ENCODE peak calls at places on chromosomes 13 and 19, in ten cellular contexts. E is RWPE1, L is progenitor cell of endocrine pancreas, V is upper lobe of right lung, X is heart right ventricle, T is transverse colon, Z is breast epithelium, O is GM20000, H is WTC11, W is right lobe of liver. R is an unnamed sample.

GRCh38 chr13:81304121-81304659 is 963.3 kb upstream of the SPRY2 start:
- DNase-seq in Z (no peak), L (no peak), V (no peak), X (no peak), H (no peak), W (no peak), O (no peak), E (no peak), T (no peak), R (no peak)

GRCh38 chr13:34833562-34834182 is 108.4 kb upstream of the NBEA start:
- DNase-seq in L (no peak), H (peak; percentile 51), X (no peak), W (no peak), E (no peak), O (no peak), T (no peak), V (no peak), Z (no peak), R (no peak)

GRCh38 chr13:68046900-68047299 is 816.8 kb upstream of the PCDH9 start:
- DNase-seq in O (no peak), X (no peak), T (no peak), V (no peak), L (no peak), H (no peak), Z (no peak), E (no peak), W (no peak), R (no peak)

GRCh38 chr13:29922896-29923295 is 72.5 kb upstream of the UBL3 start:
- DNase-seq in T (no peak), L (no peak), X (no peak), E (no peak), V (no peak), O (no peak), Z (no peak), H (no peak), W (no peak), R (no peak)

GRCh38 chr13:49653478-49653877 is 25.2 kb downstream of the ARL11 start:
- DNase-seq in T (no peak), V (no peak), O (no peak), L (no peak), W (no peak), E (no peak), H (no peak), Z (no peak), X (no peak), R (no peak)

GRCh38 chr13:108877300-108877699 is 247.9 kb downstream of the MYO16 start:
- DNase-seq in Z (no peak), T (no peak), E (peak; percentile 15), X (no peak), O (no peak), L (no peak), H (no peak), W (no peak), V (no peak), R (no peak)

GRCh38 chr13:30159446-30159839 is 147.9 kb downstream of the KATNAL1 start:
- DNase-seq in X (no peak), T (no peak), E (peak; percentile 13), O (peak; percentile 59), L (no peak), W (no peak), V (no peak), H (no peak), Z (no peak), R (no peak)

GRCh38 chr13:36430247-36431203 is 1.8 kb upstream of the CCNA1 start:
- DNase-seq in T (no peak), O (no peak), W (no peak), Z (no peak), X (peak; percentile 19), H (peak; percentile 38), E (no peak), V (no peak), L (no peak), R (no peak)

GRCh38 chr13:25249001-25249543 is 38.2 kb downstream of the MTMR6 start:
- DNase-seq in T (no peak), H (peak; percentile 23), O (peak; percentile 24), W (no peak), Z (no peak), E (no peak), L (no peak), X (no peak), V (no peak), R (no peak)

GRCh38 chr19:50203281-50204080 is at the start of gene MYH14:
- DNase-seq in X (peak; percentile 85), W (peak; percentile 95), T (peak; percentile 93), Z (peak; percentile 95), V (peak; percentile 96), H (peak; percentile 96), L (peak; percentile 93), O (no peak), E (peak; percentile 92), R (peak; percentile 70)

GRCh38 chr19:8000298-8001038 is 5.0 kb downstream of the ELAVL1 start:
- DNase-seq in H (no peak), X (no peak), V (no peak), T (no peak), Z (no peak), L (no peak), E (no peak), W (peak; percentile 94), O (no peak), R (no peak)

GRCh38 chr19:31974290-31974689 is 371.1 kb upstream of the ZNF507 start:
- DNase-seq in T (no peak), W (no peak), L (no peak), H (no peak), X (no peak), Z (no peak), E (no peak), O (no peak), V (no peak), R (no peak)

GRCh38 chr19:53865918-53866696 is 1.6 kb upstream of the MYADM start:
- DNase-seq in L (no peak), H (peak; percentile 74), T (peak; percentile 81), E (peak; percentile 38), X (peak; percentile 81), W (peak; percentile 70), V (peak; percentile 82), O (peak; percentile 69), Z (peak; percentile 62), R (peak; percentile 91)

GRCh38 chr19:39509233-39509632 is 5.7 kb upstream of the SELENOV start:
- DNase-seq in O (no peak), Z (no peak), W (no peak), E (no peak), V (no peak), H (no peak), L (no peak), X (no peak), T (no peak), R (no peak)

DNA sequence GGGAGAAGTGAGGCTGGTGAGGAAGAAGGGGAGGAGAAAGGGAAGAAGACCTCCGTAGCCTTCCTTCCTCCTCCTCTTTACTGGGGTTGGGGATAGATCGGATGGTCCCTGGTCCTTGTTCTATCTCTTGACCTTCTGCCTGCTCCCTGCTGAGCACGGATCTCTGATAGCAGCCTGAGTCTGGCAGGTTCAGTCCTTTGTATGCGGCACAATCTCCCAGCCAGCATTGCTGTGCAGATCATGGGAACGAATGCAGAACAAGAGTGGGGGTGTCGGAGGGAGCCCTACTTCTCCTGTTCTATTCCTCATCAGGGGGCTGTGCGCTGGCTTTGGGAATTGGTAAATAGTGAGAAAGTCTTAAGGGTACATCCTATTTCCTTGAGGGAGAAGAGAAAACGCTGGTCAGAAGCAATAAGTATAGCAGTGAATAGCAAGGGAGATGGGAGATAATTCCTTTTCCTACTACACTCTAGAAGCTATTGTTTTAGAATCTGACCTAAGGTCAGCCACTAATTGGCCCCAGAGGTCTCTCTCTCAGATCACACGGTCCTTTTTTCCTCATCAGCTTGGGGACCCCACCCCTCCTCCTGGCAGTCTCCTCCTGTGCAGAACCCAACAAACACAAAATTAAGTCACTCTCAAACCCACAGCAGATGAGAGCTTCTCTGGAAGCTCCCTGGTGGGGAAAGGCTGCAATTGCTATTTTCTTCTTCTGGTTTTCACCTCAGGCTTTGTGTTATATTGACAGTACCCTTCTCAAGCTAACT is 41.0 kb downstream of the KL start:
- DNase-seq in E (no peak), L (no peak), T (no peak), V (no peak), X (peak; percentile 20), O (peak; percentile 46), W (no peak), H (no peak), Z (no peak), R (no peak)
- TF ChIP-seq CTCF in E (no peak), L (peak; percentile 56), T (peak; percentile 14), V (peak; percentile 36), X (peak; percentile 49), O (no peak), W (peak; percentile 5), H (peak; percentile 25), Z (peak; percentile 39), R (peak; percentile 69)

GRCh38 chr19:4580021-4580901 is 20.8 kb upstream of the SEMA6B start:
- DNase-seq in Z (no peak), X (no peak), W (no peak), O (no peak), E (no peak), L (no peak), V (no peak), H (peak; percentile 77), T (no peak), R (no peak)
- TF ChIP-seq CTCF in Z (no peak), X (no peak), W (no peak), O (no peak), E (no peak), L (peak; percentile 44), V (peak; percentile 6), H (peak; percentile 26), T (no peak), R (peak; percentile 38)

GRCh38 chr19:41023193-41023592 is 32.1 kb downstream of the CYP2B6 start:
- DNase-seq in H (no peak), T (no peak), X (no peak), V (no peak), L (no peak), W (no peak), Z (no peak), O (no peak), E (no peak), R (no peak)
- TF ChIP-seq CTCF in H (no peak), T (no peak), X (no peak), V (no peak), L (no peak), W (no peak), Z (no peak), O (no peak), E (no peak), R (no peak)

GRCh38 chr19:18425515-18426415 is 6.6 kb downstream of the SSBP4 start:
- DNase-seq in Z (no peak), H (no peak), V (no peak), T (peak; percentile 55), O (no peak), W (no peak), E (no peak), L (no peak), X (peak; percentile 78), R (no peak)
- TF ChIP-seq CTCF in Z (no peak), H (no peak), V (no peak), T (no peak), O (no peak), W (no peak), E (peak; percentile 6), L (no peak), X (no peak), R (peak; percentile 33)